ENCODE peak calls at places on chromosome X, in seven cellular contexts. H is hepatocyte, Y is GM23248, O is spleen, E is endodermal cell, F is SK-N-SH, W is Peyer's patch. S is an unnamed sample.

GRCh38 chrX:67939270-67939669 is 395.4 kb downstream of the AR start:
- DNase-seq in H (no peak), Y (no peak), O (no peak), E (no peak), F (no peak), W (no peak), S (no peak)

GRCh38 chrX:40099046-40099968 is 1.5 kb upstream of the BCOR start:
- DNase-seq in H (peak; percentile 55), Y (peak; percentile 59), O (peak; percentile 91), E (peak; percentile 87), F (peak; percentile 70), W (peak; percentile 66), S (no peak)

GRCh38 chrX:103329991-103330390 is at the start of gene TCEAL7:
- DNase-seq in H (peak; percentile 14), Y (peak; percentile 55), O (no peak), E (no peak), F (peak; percentile 81), W (no peak), S (no peak)

GRCh38 chrX:133786382-133786781 is 199.0 kb downstream of the GPC3 start:
- DNase-seq in H (no peak), Y (no peak), O (no peak), E (no peak), F (no peak), W (no peak), S (no peak)

GRCh38 chrX:149074429-149074828 is 430.7 kb downstream of the IDS start:
- DNase-seq in H (peak; percentile 16), Y (peak; percentile 64), O (no peak), E (no peak), F (no peak), W (no peak), S (no peak)

GRCh38 chrX:154309041-154309775 is 13.6 kb downstream of the TKTL1 start:
- DNase-seq in H (no peak), Y (no peak), O (peak; percentile 62), E (no peak), F (no peak), W (no peak), S (no peak)

GRCh38 chrX:10174051-10174450 is 17.3 kb downstream of the CLCN4 start:
- DNase-seq in H (no peak), Y (no peak), O (no peak), E (no peak), F (no peak), W (no peak), S (no peak)

GRCh38 chrX:150362599-150363481 is at the start of gene MAMLD1:
- DNase-seq in H (peak; percentile 61), Y (peak; percentile 87), O (peak; percentile 89), E (peak; percentile 71), F (peak; percentile 53), W (peak; percentile 58), S (no peak)

GRCh38 chrX:115259238-115259875 is 25.5 kb upstream of the LRCH2 start:
- DNase-seq in H (peak; percentile 36), Y (peak; percentile 2), O (no peak), E (no peak), F (no peak), W (no peak), S (peak; percentile 5)

GRCh38 chrX:58025979-58026378 is 115.7 kb upstream of the ZXDA start:
- DNase-seq in H (no peak), Y (peak; percentile 47), O (no peak), E (peak; percentile 50), F (peak; percentile 20), W (peak; percentile 39), S (no peak)

GRCh38 chrX:4830880-4831557 is 1117.6 kb upstream of the PRKX start:
- DNase-seq in H (peak; percentile 66), Y (no peak), O (no peak), E (no peak), F (no peak), W (no peak), S (no peak)

GRCh38 chrX:109863811-109864210 is 130.8 kb upstream of the ACSL4 start:
- DNase-seq in H (no peak), Y (no peak), O (no peak), E (no peak), F (no peak), W (no peak), S (no peak)

GRCh38 chrX:31036895-31037294 is 34.9 kb downstream of the FTHL17 start:
- DNase-seq in H (peak; percentile 55), Y (peak; percentile 65), O (no peak), E (peak; percentile 77), F (peak; percentile 34), W (no peak), S (peak; percentile 32)

GRCh38 chrX:38563006-38563405 is 1.7 kb downstream of the TSPAN7 start:
- DNase-seq in H (peak; percentile 4), Y (no peak), O (no peak), E (no peak), F (peak; percentile 1), W (no peak), S (no peak)

GRCh38 chrX:41600266-41600665 is 88.5 kb upstream of the GPR34 start:
- DNase-seq in H (no peak), Y (peak; percentile 43), O (no peak), E (no peak), F (no peak), W (no peak), S (peak; percentile 6)

GRCh38 chrX:53048169-53049126 is at the start of gene GPR173:
- DNase-seq in H (peak; percentile 52), Y (peak; percentile 64), O (no peak), E (peak; percentile 85), F (peak; percentile 85), W (no peak), S (no peak)

GRCh38 chrX:129006491-129006890 is 516.8 kb downstream of the SMARCA1 start:
- DNase-seq in H (no peak), Y (no peak), O (no peak), E (no peak), F (no peak), W (no peak), S (no peak)

GRCh38 chrX:99722094-99722493 is 688.0 kb downstream of the PCDH19 start:
- DNase-seq in H (no peak), Y (no peak), O (no peak), E (peak; percentile 61), F (no peak), W (no peak), S (no peak)

GRCh38 chrX:148448686-148449085 is 51.7 kb upstream of the AFF2 start:
- DNase-seq in H (no peak), Y (no peak), O (no peak), E (no peak), F (no peak), W (no peak), S (no peak)

GRCh38 chrX:46690818-46691217 is 68.1 kb downstream of the SLC9A7 start:
- DNase-seq in H (no peak), Y (no peak), O (no peak), E (no peak), F (no peak), W (no peak), S (no peak)

GRCh38 chrX:103254171-103254824 is 657 bp downstream of the TCEAL8 start:
- DNase-seq in H (peak; percentile 73), Y (peak; percentile 59), O (peak; percentile 86), E (peak; percentile 98), F (peak; percentile 55), W (peak; percentile 66), S (peak; percentile 33)

GRCh38 chrX:73916931-73917657 is 354.1 kb downstream of the CHIC1 start:
- DNase-seq in H (peak; percentile 56), Y (peak; percentile 82), O (no peak), E (no peak), F (no peak), W (no peak), S (peak; percentile 88)

DNA sequence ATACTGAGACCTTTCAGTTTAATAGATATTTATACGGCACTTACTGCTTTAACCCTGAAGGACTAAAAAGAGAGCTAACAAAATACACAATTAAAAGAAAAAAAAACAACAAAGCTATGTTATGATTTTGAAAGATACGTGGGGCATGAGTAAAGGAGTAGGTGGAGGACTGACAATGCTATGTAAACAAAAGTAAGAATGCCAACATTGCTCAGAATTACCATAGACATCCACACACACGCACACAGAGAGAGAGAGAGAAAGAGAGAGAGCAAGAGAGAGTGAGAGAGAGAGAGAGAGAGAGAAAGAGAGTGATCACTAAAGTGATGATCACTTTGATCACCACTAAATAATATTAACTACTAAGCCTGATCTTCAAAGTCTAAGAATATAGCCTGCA is 313.9 kb upstream of the SPANXN4 start:
- DNase-seq in H (no peak), Y (no peak), O (no peak), E (no peak), F (no peak), W (no peak), S (no peak)
- H3K4me1 ChIP-seq in H (no peaks in the 10 kb centered on the region), Y (no peaks in the 10 kb centered on the region), O (no peaks in the 10 kb centered on the region), E (no peaks in the 10 kb centered on the region), F (no peaks in the 10 kb centered on the region), W (no peaks in the 10 kb centered on the region), S (no peaks in the 10 kb centered on the region)

DNA sequence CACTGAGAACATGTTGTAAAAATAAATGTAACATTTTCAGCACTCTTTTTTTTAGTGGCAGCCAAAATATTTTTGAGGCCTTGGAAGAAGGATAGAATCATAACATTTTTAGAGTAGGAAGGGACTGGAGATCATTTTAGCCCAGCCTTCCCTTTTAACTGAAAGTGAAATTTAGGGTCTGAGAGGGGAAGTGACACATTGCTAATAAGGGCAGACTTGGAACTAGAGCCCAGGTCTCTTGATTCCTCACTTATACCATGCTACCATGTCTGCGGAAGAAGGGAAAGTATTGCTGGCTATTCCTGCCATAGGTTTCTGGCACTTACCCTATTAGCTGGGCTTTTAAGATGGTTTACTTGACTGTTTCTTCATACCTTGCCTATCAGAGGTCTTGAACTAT is 4.8 kb downstream of the WDR44 start:
- DNase-seq in H (no peak), Y (no peak), O (no peak), E (no peak), F (no peak), W (no peak), S (no peak)
- H3K4me1 ChIP-seq in H (no peaks in the 10 kb centered on the region), Y (peaks cover 41% of the 10 kb centered on the region), O (peaks cover 7% of the 10 kb centered on the region), E (peaks cover 3% of the 10 kb centered on the region), F (no peaks in the 10 kb centered on the region), W (peaks cover 3% of the 10 kb centered on the region), S (peaks cover 14% of the 10 kb centered on the region)

DNA sequence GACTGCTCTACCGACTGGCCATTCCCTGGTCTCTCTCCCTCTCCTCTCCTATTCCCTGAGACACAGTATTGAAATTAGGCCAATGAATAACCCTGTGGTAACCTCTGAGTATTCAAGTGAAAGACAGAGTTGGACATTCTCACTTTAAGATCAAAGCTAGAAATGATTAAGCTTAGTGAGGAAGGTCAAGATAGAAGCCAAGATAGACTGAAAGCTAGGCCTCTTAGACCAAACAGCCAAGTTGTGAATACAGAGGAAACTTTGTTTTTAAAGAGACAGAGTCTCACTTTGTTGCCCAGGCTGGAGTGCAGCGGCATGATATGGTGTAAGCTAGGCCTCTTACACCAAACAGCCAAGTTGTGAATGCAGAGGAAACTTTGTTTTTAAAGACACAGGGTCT is 64.6 kb downstream of the KDM6A start:
- DNase-seq in H (no peak), Y (no peak), O (no peak), E (no peak), F (no peak), W (no peak), S (no peak)
- H3K4me1 ChIP-seq in H (no peaks in the 10 kb centered on the region), Y (no peaks in the 10 kb centered on the region), O (peaks cover 10% of the 10 kb centered on the region), E (no peaks in the 10 kb centered on the region), F (no peaks in the 10 kb centered on the region), W (no peaks in the 10 kb centered on the region), S (peaks cover 10% of the 10 kb centered on the region)

GRCh38 chrX:136687457-136687856 is 39.5 kb downstream of the CD40LG start:
- DNase-seq in H (no peak), Y (no peak), O (no peak), E (no peak), F (no peak), W (no peak), S (no peak)

GRCh38 chrX:136689441-136689840 is 41.5 kb downstream of the CD40LG start:
- DNase-seq in H (no peak), Y (no peak), O (no peak), E (peak; percentile 52), F (no peak), W (no peak), S (no peak)

GRCh38 chrX:136679581-136679980 is 31.6 kb downstream of the CD40LG start:
- DNase-seq in H (no peak), Y (no peak), O (no peak), E (no peak), F (no peak), W (no peak), S (no peak)

GRCh38 chrX:136684120-136684519 is 36.2 kb downstream of the CD40LG start:
- DNase-seq in H (no peak), Y (no peak), O (no peak), E (no peak), F (no peak), W (no peak), S (no peak)
- H3K4me1 ChIP-seq in H (no peaks in the 10 kb centered on the region), Y (no peaks in the 10 kb centered on the region), O (no peaks in the 10 kb centered on the region), E (no peaks in the 10 kb centered on the region), F (no peaks in the 10 kb centered on the region), W (no peaks in the 10 kb centered on the region), S (no peaks in the 10 kb centered on the region)